ENCODE peak calls at places on chromosomes 11 and 22, in ten cellular contexts. N is germinal center; O is iPS DF 6.9; Y is effector CD4-positive, alpha-beta T cell; G is stimulated activated CD4-positive, alpha-beta T cell treated with anti-CD3 and anti-CD28 coated beads, Interleukin-15, amount 100 ng/mL, for 48 hours; K is T-helper 1 cell; T is H9; H is mammary epithelial cell; Q is endothelial cell; J is ureter. D is an unnamed sample.

GRCh38 chr11:70574725-70575347 is 176.5 kb downstream of the CTTN start:
- DNase-seq in T (no peak), J (no peak), G (no peak), Y (no peak), Q (no peak), O (no peak), H (no peak), K (no peak), N (no peak), D (no peak)

GRCh38 chr11:127627629-127628462 is 627.3 kb upstream of the KIRREL3 start:
- DNase-seq in T (no peak), N (no peak), Q (no peak), G (no peak), H (peak), K (no peak), J (no peak), O (no peak), Y (no peak), D (no peak)

GRCh38 chr22:20174785-20175596 is 24.1 kb upstream of the CCDC188 start:
- DNase-seq in O (no peak), G (no peak), Q (peak), J (no peak), Y (no peak), T (no peak), H (no peak), K (no peak), N (no peak), D (no peak)

GRCh38 chr11:76424891-76425290 is 19.9 kb upstream of the EMSY start:
- DNase-seq in K (no peak), H (no peak), Q (no peak), J (no peak), Y (no peak), N (no peak), O (no peak), T (no peak), G (no peak), D (no peak)

GRCh38 chr11:121721448-121721847 is 268.7 kb upstream of the SORL1-AS1 start:
- DNase-seq in O (no peak), T (no peak), Y (no peak), N (no peak), G (no peak), K (no peak), J (no peak), Q (no peak), H (no peak), D (no peak)

GRCh38 chr11:126547161-126547560 is 191.7 kb downstream of the ST3GAL4 start:
- DNase-seq in Q (no peak), Y (no peak), G (no peak), J (no peak), N (no peak), K (no peak), O (no peak), T (no peak), H (peak), D (no peak)

GRCh38 chr22:28021998-28022660 is 103.1 kb upstream of the PITPNB start:
- DNase-seq in G (no peak), Q (no peak), N (no peak), J (peak), O (no peak), H (no peak), K (no peak), T (no peak), Y (no peak), D (no peak)

GRCh38 chr11:10885703-10886363 is 28.0 kb upstream of the ZBED5 start:
- DNase-seq in K (no peak), Y (no peak), T (no peak), H (no peak), Q (no peak), N (no peak), J (no peak), O (no peak), G (no peak), D (no peak)

GRCh38 chr11:29333993-29334780 is 682.6 kb downstream of the KCNA4 start:
- DNase-seq in O (no peak), H (peak), T (peak), Q (no peak), Y (no peak), J (no peak), K (no peak), G (no peak), N (no peak), D (no peak)

GRCh38 chr11:128522943-128523518 is 64.3 kb downstream of the ETS1 start:
- DNase-seq in Y (peak), H (no peak), N (no peak), K (no peak), Q (no peak), O (no peak), J (no peak), G (no peak), T (no peak), D (no peak)

GRCh38 chr11:104352036-104352435 is 188.1 kb upstream of the PDGFD start:
- DNase-seq in N (no peak), K (no peak), T (no peak), Y (no peak), G (no peak), J (no peak), Q (no peak), O (no peak), H (peak), D (no peak)

GRCh38 chr22:37187552-37187890 is 526 bp downstream of the C1QTNF6 start:
- DNase-seq in T (no peak), Q (no peak), K (no peak), N (no peak), H (peak), O (no peak), G (no peak), Y (no peak), J (no peak), D (no peak)

GRCh38 chr11:131064373-131064991 is 148.2 kb upstream of the SNX19 start:
- DNase-seq in K (no peak), G (no peak), O (peak), Y (no peak), Q (peak), N (peak), T (peak), J (peak), H (peak), D (peak)

GRCh38 chr11:67365756-67366384 is 7.5 kb downstream of the CLCF1 start:
- DNase-seq in J (no peak), N (no peak), Q (no peak), T (no peak), K (no peak), O (no peak), G (no peak), Y (no peak), H (no peak), D (no peak)

GRCh38 chr11:94656968-94657367 is 89.8 kb downstream of the PIWIL4 start:
- DNase-seq in G (no peak), Q (no peak), O (peak), K (no peak), Y (no peak), T (peak), J (no peak), N (no peak), H (no peak), D (no peak)

GRCh38 chr11:27420722-27421572 is 51.6 kb downstream of the LGR4 start:
- DNase-seq in H (no peak), Y (no peak), K (no peak), N (no peak), G (no peak), O (no peak), J (no peak), Q (no peak), T (no peak), D (no peak)

GRCh38 chr11:46512261-46512881 is 81.5 kb downstream of the AMBRA1 start:
- DNase-seq in J (no peak), H (no peak), K (no peak), Y (no peak), T (no peak), O (no peak), G (no peak), Q (no peak), N (no peak), D (no peak)